ENCODE peak calls at places on chromosomes 6 and 20, in ten cellular contexts. I is ovary, D is heart left ventricle, G is suprapubic skin, N is fibroblast of the aortic adventitia, H is A549, Q is fibroblast of lung, Z is astrocyte of the spinal cord, P is IMR-90, B is Caco-2. L is an unnamed sample.

GRCh38 chr6:35634316-35634715 is 54.4 kb downstream of the FKBP5 start:
- DNase-seq in Z (no peak), Q (peak), B (no peak), N (peak), G (no peak), P (no peak), I (no peak), H (no peak), D (peak), L (no peak)

GRCh38 chr6:163867518-163868292 is 453.2 kb downstream of the QKI start:
- DNase-seq in B (peak), G (no peak), D (no peak), Q (no peak), I (no peak), P (no peak), Z (no peak), H (no peak), N (no peak), L (no peak)

GRCh38 chr20:61608275-61609085 is 356.4 kb downstream of the CDH4 start:
- DNase-seq in Z (peak), G (no peak), D (no peak), N (no peak), I (no peak), H (peak), B (peak), Q (peak), P (peak), L (no peak)

GRCh38 chr20:37202267-37202943 is 23.1 kb upstream of the MROH8 start:
- DNase-seq in I (peak), Z (peak), D (no peak), P (peak), Q (peak), B (peak), H (peak), G (no peak), N (peak), L (no peak)

GRCh38 chr20:48743807-48744206 is 84.0 kb downstream of the PREX1 start:
- DNase-seq in B (no peak), G (no peak), Q (no peak), H (no peak), N (no peak), I (no peak), Z (no peak), D (no peak), P (no peak), L (no peak)

GRCh38 chr6:22146581-22147468 is 150.0 kb downstream of the PRL start:
- DNase-seq in D (no peak), Q (no peak), B (no peak), H (no peak), P (no peak), I (peak), N (no peak), G (no peak), Z (no peak), L (no peak)

GRCh38 chr6:34346175-34347119 is 46.0 kb downstream of the NUDT3 start:
- DNase-seq in I (no peak), D (no peak), P (no peak), N (no peak), H (no peak), G (no peak), Z (no peak), B (no peak), Q (no peak), L (no peak)

GRCh38 chr6:108080010-108080780 is 5.7 kb upstream of the OSTM1 start:
- DNase-seq in D (no peak), G (no peak), P (peak), H (peak), I (no peak), Q (peak), Z (peak), N (peak), B (no peak), L (no peak)

GRCh38 chr20:38685853-38686473 is 38.3 kb upstream of the SLC32A1 start:
- DNase-seq in D (peak), N (peak), B (peak), Q (peak), P (peak), G (no peak), I (peak), H (peak), Z (peak), L (no peak)

GRCh38 chr20:63357921-63358905 is 2.9 kb downstream of the CHRNA4 start:
- DNase-seq in G (no peak), B (no peak), N (no peak), I (no peak), H (no peak), Q (no peak), P (no peak), Z (no peak), D (peak), L (no peak)

GRCh38 chr20:57332105-57333089 is 2.8 kb downstream of the SPO11 start:
- DNase-seq in Z (no peak), D (no peak), G (no peak), P (no peak), Q (no peak), H (peak), B (peak), I (no peak), N (no peak), L (no peak)

GRCh38 chr6:143950874-143951273 is 57.2 kb downstream of the PLAGL1 start:
- DNase-seq in I (no peak), H (no peak), P (no peak), B (peak), G (no peak), N (no peak), D (no peak), Z (no peak), Q (no peak), L (no peak)

GRCh38 chr6:21836292-21836691 is 242.7 kb downstream of the SOX4 start:
- DNase-seq in H (no peak), I (no peak), P (no peak), N (no peak), Q (no peak), D (no peak), G (no peak), B (no peak), Z (no peak), L (no peak)

GRCh38 chr6:3610206-3610605 is 141.3 kb downstream of the PXDC1 start:
- DNase-seq in P (peak), D (no peak), G (no peak), B (no peak), H (peak), Z (peak), N (no peak), I (no peak), Q (peak), L (no peak)

GRCh38 chr20:56826306-56826970 is 197.3 kb downstream of the TFAP2C start:
- DNase-seq in P (peak), Z (peak), G (no peak), D (no peak), H (no peak), B (no peak), N (no peak), Q (no peak), I (no peak), L (no peak)

GRCh38 chr6:47209632-47210031 is 100.1 kb downstream of the TNFRSF21 start:
- DNase-seq in G (no peak), P (peak), I (no peak), B (no peak), D (no peak), Z (peak), H (no peak), Q (peak), N (peak), L (no peak)

GRCh38 chr6:13195826-13196225 is 132.5 kb downstream of the TBC1D7 start:
- DNase-seq in H (no peak), G (no peak), N (no peak), P (no peak), Q (no peak), Z (no peak), I (no peak), D (no peak), B (no peak), L (no peak)

GRCh38 chr20:16846011-16846410 is 97.9 kb downstream of the OTOR start:
- DNase-seq in G (no peak), B (no peak), H (no peak), N (no peak), Z (no peak), P (peak), D (no peak), I (no peak), Q (no peak), L (no peak)

GRCh38 chr6:166228839-166229528 is 61.3 kb upstream of the TBXT start:
- DNase-seq in N (no peak), P (no peak), D (no peak), G (no peak), B (no peak), I (no peak), Q (no peak), H (no peak), Z (no peak), L (no peak)

GRCh38 chr6:21767891-21768659 is 174.5 kb downstream of the SOX4 start:
- DNase-seq in D (no peak), G (no peak), B (no peak), H (no peak), I (no peak), Z (peak), Q (peak), P (peak), N (peak), L (no peak)

GRCh38 chr20:64151634-64152530 is 12.4 kb upstream of the MYT1 start:
- DNase-seq in Z (peak), B (no peak), I (no peak), H (no peak), N (no peak), D (no peak), Q (no peak), G (no peak), P (peak), L (peak)

GRCh38 chr6:50706575-50706974 is 6.8 kb upstream of the TFAP2D start:
- DNase-seq in P (no peak), I (no peak), Q (no peak), B (no peak), G (no peak), D (no peak), N (no peak), H (no peak), Z (no peak), L (peak)
- H3K4me3 ChIP-seq in P (no peak), I (no peak), Q (no peak), B (no peak), G (no peak), D (no peak), N (no peak), H (no peak), Z (no peak), L (no peak)

GRCh38 chr20:11582073-11582472 is 335.6 kb upstream of the BTBD3 start:
- DNase-seq in Z (peak), B (no peak), H (no peak), G (no peak), P (no peak), I (no peak), D (no peak), Q (no peak), N (peak), L (no peak)

GRCh38 chr20:11581271-11581670 is 336.4 kb upstream of the BTBD3 start:
- DNase-seq in G (no peak), D (no peak), N (no peak), P (no peak), B (peak), I (no peak), H (peak), Q (no peak), Z (no peak), L (no peak)

GRCh38 chr20:11588875-11589274 is 328.8 kb upstream of the BTBD3 start:
- DNase-seq in I (no peak), P (no peak), D (no peak), N (no peak), Q (no peak), H (no peak), Z (no peak), B (no peak), G (no peak), L (no peak)

GRCh38 chr20:11585752-11586352 is 331.8 kb upstream of the BTBD3 start:
- DNase-seq in G (no peak), N (peak), H (peak), P (peak), Q (peak), I (no peak), B (peak), Z (peak), D (no peak), L (no peak)
- TF ChIP-seq CTCF in G (peak), N (peak), H (peak), P (peak), Q (peak), I (no peak), B (peak), Z (peak), D (no peak), L (no peak)

DNA sequence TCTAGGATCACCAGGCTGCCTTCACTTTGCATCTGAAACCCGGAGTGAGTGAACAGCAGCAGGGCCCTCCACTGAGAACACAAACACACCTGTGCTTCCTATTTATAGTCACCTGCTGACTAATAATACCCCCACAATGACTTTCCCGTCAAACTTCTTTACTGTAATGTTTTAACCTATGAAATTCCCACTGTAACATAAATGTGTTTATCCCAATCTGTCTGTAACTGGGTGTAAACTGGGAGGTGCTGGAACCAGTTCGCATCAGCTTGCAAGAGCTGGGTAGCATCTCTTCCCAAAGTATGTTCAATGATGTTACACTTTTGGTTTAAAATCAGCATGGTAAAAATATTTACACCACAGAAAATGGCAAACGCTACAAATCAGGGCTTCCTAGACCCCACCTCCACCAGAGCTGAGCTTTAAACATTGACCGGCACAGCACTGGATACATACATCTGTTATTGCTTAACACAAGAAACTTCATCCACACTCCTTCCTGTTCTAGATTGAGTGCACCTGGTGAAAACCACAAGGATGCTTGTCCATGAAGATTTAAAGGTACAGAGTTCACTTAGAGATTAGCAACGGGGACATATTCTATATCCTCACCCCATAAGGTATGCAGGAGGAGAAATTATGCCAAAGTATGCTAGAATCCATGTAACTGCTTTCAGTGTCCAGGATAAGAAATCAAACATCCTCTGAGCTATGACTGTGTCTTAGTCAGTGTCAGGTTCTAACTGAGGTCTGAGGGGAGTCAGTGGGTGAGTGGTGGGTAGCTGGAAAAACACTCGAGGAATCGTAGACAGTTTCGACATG is 79.0 kb downstream of the ALDH8A1 start:
- DNase-seq in Q (peak), I (no peak), Z (peak), G (no peak), B (no peak), P (peak), N (peak), H (no peak), D (no peak), L (no peak)
- H3K4me3 ChIP-seq in Q (no peak), I (no peak), Z (no peak), G (no peak), B (no peak), P (no peak), N (no peak), H (no peak), D (no peak), L (no peak)

GRCh38 chr6:135062735-135063134 is 8.1 kb upstream of the HBS1L start:
- DNase-seq in I (no peak), P (no peak), N (no peak), H (no peak), D (no peak), B (no peak), Z (no peak), G (no peak), Q (no peak), L (no peak)
- TF ChIP-seq CTCF in I (no peak), P (no peak), N (no peak), H (no peak), D (no peak), B (no peak), Z (no peak), G (no peak), Q (no peak), L (no peak)

GRCh38 chr20:31716351-31716750 is 6.3 kb downstream of the BCL2L1 start:
- DNase-seq in H (no peak), B (no peak), D (no peak), I (no peak), Z (no peak), N (no peak), Q (no peak), G (no peak), P (no peak), L (no peak)

GRCh38 chr20:31715766-31716165 is 6.9 kb downstream of the BCL2L1 start:
- DNase-seq in N (no peak), Q (no peak), P (no peak), Z (no peak), H (no peak), G (no peak), I (no peak), D (no peak), B (no peak), L (no peak)

GRCh38 chr20:31717478-31717946 is 5.2 kb downstream of the BCL2L1 start:
- DNase-seq in D (no peak), G (no peak), H (no peak), I (no peak), Q (no peak), P (no peak), B (no peak), N (no peak), Z (no peak), L (no peak)

GRCh38 chr20:31718952-31719643 is 3.6 kb downstream of the BCL2L1 start:
- DNase-seq in N (no peak), Q (no peak), I (no peak), Z (no peak), B (peak), G (no peak), D (no peak), H (no peak), P (no peak), L (no peak)

GRCh38 chr20:31716818-31717477 is 5.7 kb downstream of the BCL2L1 start:
- DNase-seq in P (no peak), B (no peak), Q (no peak), Z (no peak), I (no peak), H (no peak), G (no peak), N (no peak), D (no peak), L (peak)
- H3K4me3 ChIP-seq in P (no peak), B (no peak), Q (no peak), Z (no peak), I (no peak), H (peak), G (peak), N (peak), D (no peak), L (peak)